ENCODE peak calls at places on chromosomes 3 and 15, in nine cellular contexts. One of them, this sample, is unnamed.

GRCh38 chr3:55128201-55128870 is 200.5 kb upstream of the LRTM1 start:
- DNase-seq in Right ventricle myocardium superior: no peak
- DNase-seq in B cell: no peak
- DNase-seq in GM19239: no peak
- DNase-seq in heart right ventricle: no peak
- DNase-seq in activated T-cell treated with anti-CD3 and anti-CD28 coated beads for 4 hours: no peak
- DNase-seq in CD4-positive, alpha-beta T cell: no peak
- DNase-seq in T follicular helper cell: no peak
- DNase-seq in fibroblast of mammary gland: peak; percentile 92
- DNase-seq in this sample: no peak

GRCh38 chr3:46934508-46935167 is 41.9 kb downstream of the CCDC12 start:
- DNase-seq in Right ventricle myocardium superior: peak; percentile 79
- DNase-seq in B cell: no peak
- DNase-seq in GM19239: no peak
- DNase-seq in heart right ventricle: peak; percentile 73
- DNase-seq in activated T-cell treated with anti-CD3 and anti-CD28 coated beads for 4 hours: no peak
- DNase-seq in CD4-positive, alpha-beta T cell: no peak
- DNase-seq in T follicular helper cell: no peak
- DNase-seq in fibroblast of mammary gland: peak; percentile 60
- DNase-seq in this sample: peak; percentile 61

GRCh38 chr3:127077068-127077467 is 94.2 kb downstream of the PLXNA1 start:
- DNase-seq in Right ventricle myocardium superior: peak; percentile 30
- DNase-seq in B cell: no peak
- DNase-seq in GM19239: no peak
- DNase-seq in heart right ventricle: no peak
- DNase-seq in activated T-cell treated with anti-CD3 and anti-CD28 coated beads for 4 hours: no peak
- DNase-seq in CD4-positive, alpha-beta T cell: no peak
- DNase-seq in T follicular helper cell: no peak
- DNase-seq in fibroblast of mammary gland: no peak
- DNase-seq in this sample: no peak

GRCh38 chr3:128237348-128238099 is 84.2 kb downstream of the EEFSEC start:
- DNase-seq in Right ventricle myocardium superior: no peak
- DNase-seq in B cell: no peak
- DNase-seq in GM19239: no peak
- DNase-seq in heart right ventricle: no peak
- DNase-seq in activated T-cell treated with anti-CD3 and anti-CD28 coated beads for 4 hours: no peak
- DNase-seq in CD4-positive, alpha-beta T cell: no peak
- DNase-seq in T follicular helper cell: no peak
- DNase-seq in fibroblast of mammary gland: no peak
- DNase-seq in this sample: no peak

GRCh38 chr3:158097571-158098553 is 8.4 kb downstream of the SHOX2 start:
- DNase-seq in Right ventricle myocardium superior: peak; percentile 59
- DNase-seq in B cell: peak; percentile 97
- DNase-seq in GM19239: peak; percentile 74
- DNase-seq in heart right ventricle: no peak
- DNase-seq in activated T-cell treated with anti-CD3 and anti-CD28 coated beads for 4 hours: peak; percentile 36
- DNase-seq in CD4-positive, alpha-beta T cell: peak; percentile 62
- DNase-seq in T follicular helper cell: peak; percentile 42
- DNase-seq in fibroblast of mammary gland: no peak
- DNase-seq in this sample: peak; percentile 65

GRCh38 chr15:98525625-98526024 is 122.7 kb upstream of the IGF1R start:
- DNase-seq in Right ventricle myocardium superior: no peak
- DNase-seq in B cell: no peak
- DNase-seq in GM19239: no peak
- DNase-seq in heart right ventricle: no peak
- DNase-seq in activated T-cell treated with anti-CD3 and anti-CD28 coated beads for 4 hours: no peak
- DNase-seq in CD4-positive, alpha-beta T cell: no peak
- DNase-seq in T follicular helper cell: no peak
- DNase-seq in fibroblast of mammary gland: no peak
- DNase-seq in this sample: no peak

GRCh38 chr15:96316953-96317629 is 13.4 kb upstream of the NR2F2 start:
- DNase-seq in Right ventricle myocardium superior: no peak
- DNase-seq in B cell: no peak
- DNase-seq in GM19239: no peak
- DNase-seq in heart right ventricle: no peak
- DNase-seq in activated T-cell treated with anti-CD3 and anti-CD28 coated beads for 4 hours: no peak
- DNase-seq in CD4-positive, alpha-beta T cell: no peak
- DNase-seq in T follicular helper cell: no peak
- DNase-seq in fibroblast of mammary gland: no peak
- DNase-seq in this sample: no peak

GRCh38 chr3:86175051-86175536 is 815.9 kb downstream of the VGLL3 start:
- DNase-seq in Right ventricle myocardium superior: no peak
- DNase-seq in B cell: no peak
- DNase-seq in GM19239: no peak
- DNase-seq in heart right ventricle: no peak
- DNase-seq in activated T-cell treated with anti-CD3 and anti-CD28 coated beads for 4 hours: no peak
- DNase-seq in CD4-positive, alpha-beta T cell: no peak
- DNase-seq in T follicular helper cell: no peak
- DNase-seq in fibroblast of mammary gland: no peak
- DNase-seq in this sample: no peak

GRCh38 chr3:30538787-30539186 is 67.6 kb upstream of the TGFBR2 start:
- DNase-seq in Right ventricle myocardium superior: no peak
- DNase-seq in B cell: no peak
- DNase-seq in GM19239: no peak
- DNase-seq in heart right ventricle: no peak
- DNase-seq in activated T-cell treated with anti-CD3 and anti-CD28 coated beads for 4 hours: no peak
- DNase-seq in CD4-positive, alpha-beta T cell: no peak
- DNase-seq in T follicular helper cell: no peak
- DNase-seq in fibroblast of mammary gland: peak; percentile 92
- DNase-seq in this sample: no peak

GRCh38 chr3:142656595-142656994 is 60.4 kb downstream of the PLS1 start:
- DNase-seq in Right ventricle myocardium superior: no peak
- DNase-seq in B cell: no peak
- DNase-seq in GM19239: no peak
- DNase-seq in heart right ventricle: no peak
- DNase-seq in activated T-cell treated with anti-CD3 and anti-CD28 coated beads for 4 hours: no peak
- DNase-seq in CD4-positive, alpha-beta T cell: no peak
- DNase-seq in T follicular helper cell: no peak
- DNase-seq in fibroblast of mammary gland: no peak
- DNase-seq in this sample: no peak

GRCh38 chr3:143226678-143227291 is 107.2 kb downstream of the CHST2 start:
- DNase-seq in Right ventricle myocardium superior: no peak
- DNase-seq in B cell: no peak
- DNase-seq in GM19239: no peak
- DNase-seq in heart right ventricle: no peak
- DNase-seq in activated T-cell treated with anti-CD3 and anti-CD28 coated beads for 4 hours: no peak
- DNase-seq in CD4-positive, alpha-beta T cell: no peak
- DNase-seq in T follicular helper cell: no peak
- DNase-seq in fibroblast of mammary gland: no peak
- DNase-seq in this sample: no peak

GRCh38 chr3:5186089-5186853 is 1.2 kb upstream of the EDEM1 start:
- DNase-seq in Right ventricle myocardium superior: no peak
- DNase-seq in B cell: no peak
- DNase-seq in GM19239: no peak
- DNase-seq in heart right ventricle: no peak
- DNase-seq in activated T-cell treated with anti-CD3 and anti-CD28 coated beads for 4 hours: no peak
- DNase-seq in CD4-positive, alpha-beta T cell: no peak
- DNase-seq in T follicular helper cell: no peak
- DNase-seq in fibroblast of mammary gland: no peak
- DNase-seq in this sample: no peak

This sample was measured in psoas muscle.